ENCODE peak calls at places on chromosomes 1 and 21, in four cellular contexts. One of them, this sample, is unnamed.

GRCh38 chr1:116326486-116326885 is 46.6 kb upstream of the ATP1A1 start:
- DNase-seq in HEK293T: no peak
- DNase-seq in K562: no peak
- DNase-seq in WTC11: no peak
- DNase-seq in this sample: no peak

GRCh38 chr21:29114765-29115164 is 15.7 kb upstream of the MAP3K7CL start:
- DNase-seq in K562: no peak
- DNase-seq in WTC11: no peak
- DNase-seq in HEK293T: peak
- DNase-seq in this sample: no peak

GRCh38 chr1:165408518-165408917 is 36.4 kb downstream of the RXRG start:
- DNase-seq in K562: peak
- DNase-seq in HEK293T: peak
- DNase-seq in WTC11: peak
- DNase-seq in this sample: peak

GRCh38 chr1:3911981-3912808 is 12.1 kb upstream of the C1orf174 start:
- DNase-seq in K562: no peak
- DNase-seq in HEK293T: no peak
- DNase-seq in WTC11: no peak
- DNase-seq in this sample: no peak

GRCh38 chr1:150548632-150549495 is at the start of gene ADAMTSL4:
- DNase-seq in WTC11: peak
- DNase-seq in HEK293T: peak
- DNase-seq in K562: peak
- DNase-seq in this sample: no peak

GRCh38 chr1:110038271-110038670 is 3.8 kb downstream of the STRIP1 start:
- DNase-seq in WTC11: no peak
- DNase-seq in HEK293T: no peak
- DNase-seq in K562: no peak
- DNase-seq in this sample: no peak

GRCh38 chr1:222815367-222815765 is 527 bp downstream of the DISP1 start:
- DNase-seq in K562: peak
- DNase-seq in HEK293T: peak
- DNase-seq in WTC11: no peak
- DNase-seq in this sample: no peak

GRCh38 chr1:25476186-25477097 is 45.7 kb downstream of the MACO1 start:
- DNase-seq in K562: peak
- DNase-seq in WTC11: no peak
- DNase-seq in HEK293T: no peak
- DNase-seq in this sample: no peak

GRCh38 chr1:101235696-101236545 is 898 bp upstream of the S1PR1 start:
- DNase-seq in HEK293T: peak
- DNase-seq in K562: peak
- DNase-seq in WTC11: peak
- DNase-seq in this sample: no peak

GRCh38 chr1:20729990-20730689 is 2.4 kb downstream of the SH2D5 start:
- DNase-seq in HEK293T: no peak
- DNase-seq in WTC11: no peak
- DNase-seq in K562: no peak
- DNase-seq in this sample: no peak

GRCh38 chr1:17475729-17476128 is 36.3 kb upstream of the RCC2 start:
- DNase-seq in WTC11: no peak
- DNase-seq in K562: peak
- DNase-seq in HEK293T: no peak
- DNase-seq in this sample: no peak

GRCh38 chr1:148333875-148334338 is 149.2 kb downstream of the PPIAL4G start:
- DNase-seq in HEK293T: no peak
- DNase-seq in WTC11: no peak
- DNase-seq in K562: no peak
- DNase-seq in this sample: no peak

GRCh38 chr1:2591581-2592261 is 5.1 kb downstream of the PRXL2B start:
- DNase-seq in WTC11: peak
- DNase-seq in HEK293T: no peak
- DNase-seq in K562: no peak
- DNase-seq in this sample: no peak

GRCh38 chr1:205162301-205162700 is 40.5 kb upstream of the RBBP5 start:
- DNase-seq in K562: no peak
- DNase-seq in HEK293T: no peak
- DNase-seq in WTC11: no peak
- DNase-seq in this sample: no peak

GRCh38 chr21:46599251-46599572 is 5.7 kb downstream of the S100B start:
- DNase-seq in K562: peak
- DNase-seq in WTC11: no peak
- DNase-seq in HEK293T: no peak
- DNase-seq in this sample: peak

GRCh38 chr1:61152706-61153105 is 70.3 kb downstream of the NFIA start:
- DNase-seq in WTC11: no peak
- DNase-seq in K562: no peak
- DNase-seq in HEK293T: no peak
- DNase-seq in this sample: peak

DNA sequence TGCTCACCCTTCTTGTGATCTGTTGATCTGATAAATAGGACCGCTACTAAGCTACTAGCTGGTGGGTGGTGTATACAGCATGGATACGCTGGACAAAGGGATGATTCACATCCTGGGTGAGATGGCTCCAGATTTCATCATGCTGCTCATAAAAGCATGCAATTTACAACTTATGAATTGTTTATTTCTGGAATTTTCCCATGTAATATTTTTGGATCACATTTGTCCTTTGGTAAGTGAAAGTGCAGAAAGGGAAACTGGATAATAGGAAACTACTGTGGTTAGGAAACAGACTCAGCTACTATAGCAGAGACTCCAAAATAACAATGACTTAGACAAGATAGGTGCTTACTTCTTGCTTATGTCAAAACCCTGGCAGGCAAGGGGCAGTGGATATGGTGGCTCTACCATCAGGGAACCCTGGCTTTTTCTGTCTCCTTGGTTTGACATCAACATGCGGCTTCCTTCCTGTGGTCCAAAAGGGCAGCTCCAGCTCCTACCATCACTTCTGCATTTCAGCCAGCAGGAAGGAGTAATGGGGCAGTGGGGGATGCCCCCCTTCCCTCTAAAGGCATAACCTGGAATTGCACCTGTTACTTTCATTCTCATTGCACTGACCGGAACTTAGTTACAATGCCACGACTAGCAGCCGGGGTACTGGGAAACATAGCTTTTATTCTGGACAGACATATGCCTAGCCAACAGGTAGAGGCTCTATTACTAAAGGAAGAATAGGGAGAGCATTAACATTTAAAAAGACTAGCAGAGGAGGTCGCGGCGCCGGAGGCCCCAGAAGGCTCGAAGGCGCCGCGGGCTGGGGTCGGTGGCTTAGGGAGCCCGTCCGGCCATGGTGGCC is 13.8 kb upstream of the AK2 start:
- DNase-seq in WTC11: peak
- DNase-seq in K562: peak
- DNase-seq in HEK293T: no peak
- DNase-seq in this sample: peak
- TF ChIP-seq ELF4 in WTC11: no peak
- TF ChIP-seq ELF4 in K562: no peak
- TF ChIP-seq ELF4 in HEK293T: no peak
- TF ChIP-seq ELF4 in this sample: no peak

GRCh38 chr1:154220970-154221814 is 437 bp downstream of the UBAP2L start:
- DNase-seq in WTC11: peak
- DNase-seq in HEK293T: peak
- DNase-seq in K562: peak
- DNase-seq in this sample: no peak
- TF ChIP-seq ELF4 in WTC11: no peak
- TF ChIP-seq ELF4 in HEK293T: no peak
- TF ChIP-seq ELF4 in K562: no peak
- TF ChIP-seq ELF4 in this sample: no peak

DNA sequence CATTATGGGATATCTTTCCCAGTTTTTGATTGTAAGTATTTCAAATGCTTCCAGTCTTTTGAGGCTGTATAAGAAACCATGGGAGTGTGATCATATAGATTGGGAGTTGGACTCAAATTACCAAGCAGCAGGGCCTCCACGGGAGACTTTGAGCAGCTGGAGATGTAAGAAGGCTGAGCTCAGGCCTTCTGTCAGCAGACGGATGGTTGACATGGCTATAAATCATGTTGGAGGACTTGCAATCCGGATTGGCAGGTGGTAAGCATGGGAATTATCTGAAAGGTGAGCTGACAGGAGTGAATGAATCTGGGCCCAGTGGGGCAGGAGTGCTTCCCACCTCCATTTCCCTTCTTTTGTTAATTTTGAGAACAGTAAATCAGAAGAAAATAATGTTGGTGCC is 83.2 kb upstream of the PPM1J start:
- DNase-seq in HEK293T: no peak
- DNase-seq in K562: no peak
- DNase-seq in WTC11: no peak
- DNase-seq in this sample: no peak
- TF ChIP-seq ELF4 in HEK293T: no peak
- TF ChIP-seq ELF4 in K562: no peak
- TF ChIP-seq ELF4 in WTC11: no peak
- TF ChIP-seq ELF4 in this sample: no peak

DNA sequence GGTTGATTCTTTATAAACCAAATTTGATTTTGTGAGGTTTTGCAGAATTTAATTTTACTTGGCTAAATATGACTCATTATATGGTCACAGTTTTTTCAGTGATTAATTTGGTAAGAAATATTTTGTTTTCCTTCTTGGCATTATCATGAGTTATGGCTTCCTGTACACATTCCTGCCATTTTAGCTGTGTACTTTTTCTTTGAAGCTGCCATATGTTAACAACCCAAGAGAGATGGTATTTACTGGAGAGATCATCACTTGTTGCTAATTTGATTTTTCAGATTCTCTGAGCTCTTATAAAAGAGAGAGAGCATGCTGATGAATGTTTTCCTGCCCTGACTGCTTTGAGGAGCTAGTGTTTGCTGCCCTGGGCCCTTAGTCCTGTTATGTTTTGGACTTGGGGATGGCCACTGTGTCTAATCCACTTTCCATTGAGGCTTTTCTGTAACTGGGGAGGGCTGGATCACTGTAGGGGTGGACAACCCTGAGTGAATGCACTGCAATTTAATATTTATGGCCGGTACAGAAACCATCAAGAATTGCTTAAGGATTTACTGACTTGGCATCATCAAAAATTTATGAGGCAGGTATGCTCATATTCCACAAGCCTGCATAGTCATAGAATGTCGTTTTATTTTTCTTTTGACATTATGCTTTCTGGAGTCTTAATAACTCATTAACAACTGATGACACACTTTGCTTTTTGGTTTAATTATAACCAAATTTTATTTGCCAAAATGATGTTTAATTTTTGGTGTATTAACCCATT is 200.9 kb downstream of the DISC1 start:
- DNase-seq in WTC11: no peak
- DNase-seq in HEK293T: no peak
- DNase-seq in K562: no peak
- DNase-seq in this sample: peak
- TF ChIP-seq ELF4 in WTC11: no peak
- TF ChIP-seq ELF4 in HEK293T: no peak
- TF ChIP-seq ELF4 in K562: no peak
- TF ChIP-seq ELF4 in this sample: no peak

GRCh38 chr21:39444406-39445145 is 1.0 kb downstream of the LCA5L start:
- DNase-seq in WTC11: no peak
- DNase-seq in K562: peak
- DNase-seq in HEK293T: no peak
- DNase-seq in this sample: no peak
- TF ChIP-seq ELF4 in WTC11: no peak
- TF ChIP-seq ELF4 in K562: no peak
- TF ChIP-seq ELF4 in HEK293T: no peak
- TF ChIP-seq ELF4 in this sample: no peak

GRCh38 chr1:55720243-55720642 is 505.1 kb upstream of the USP24 start:
- DNase-seq in K562: no peak
- DNase-seq in WTC11: no peak
- DNase-seq in HEK293T: no peak
- DNase-seq in this sample: no peak

GRCh38 chr1:55727010-55727409 is 511.8 kb upstream of the USP24 start:
- DNase-seq in HEK293T: no peak
- DNase-seq in WTC11: no peak
- DNase-seq in K562: no peak
- DNase-seq in this sample: no peak

GRCh38 chr1:55723001-55723400 is 507.8 kb upstream of the USP24 start:
- DNase-seq in HEK293T: no peak
- DNase-seq in K562: no peak
- DNase-seq in WTC11: no peak
- DNase-seq in this sample: no peak

GRCh38 chr1:55724551-55725325 is 509.6 kb upstream of the USP24 start:
- DNase-seq in HEK293T: no peak
- DNase-seq in K562: no peak
- DNase-seq in WTC11: no peak
- DNase-seq in this sample: no peak

DNA sequence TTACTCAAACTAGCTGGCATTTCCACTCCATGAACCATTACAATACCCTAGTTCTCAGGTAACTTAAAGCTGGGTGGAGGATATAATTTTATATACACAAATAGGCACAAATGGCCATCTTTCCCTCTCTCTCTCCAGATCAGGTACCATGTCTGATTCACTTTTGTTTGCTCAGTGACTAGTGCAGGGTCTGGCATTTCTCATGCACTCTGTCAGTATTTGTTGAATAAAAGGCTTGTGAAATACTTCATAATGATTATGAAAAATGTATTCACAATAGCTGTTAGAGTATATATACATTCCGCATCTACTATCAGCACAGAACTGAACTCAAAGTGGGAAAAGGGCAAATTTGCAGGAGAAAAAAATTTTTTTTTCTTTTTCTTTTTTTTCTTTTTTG is 510.2 kb upstream of the USP24 start:
- DNase-seq in K562: no peak
- DNase-seq in WTC11: no peak
- DNase-seq in HEK293T: no peak
- DNase-seq in this sample: no peak
- TF ChIP-seq ELF4 in K562: no peak
- TF ChIP-seq ELF4 in WTC11: no peak
- TF ChIP-seq ELF4 in HEK293T: no peak
- TF ChIP-seq ELF4 in this sample: no peak

GRCh38 chr1:89697397-89697796 is 64.5 kb downstream of the LRRC8C start:
- DNase-seq in HEK293T: no peak
- DNase-seq in K562: no peak
- DNase-seq in WTC11: no peak
- DNase-seq in this sample: no peak
- TF ChIP-seq ELF4 in HEK293T: no peak
- TF ChIP-seq ELF4 in K562: no peak
- TF ChIP-seq ELF4 in WTC11: no peak
- TF ChIP-seq ELF4 in this sample: no peak

DNA sequence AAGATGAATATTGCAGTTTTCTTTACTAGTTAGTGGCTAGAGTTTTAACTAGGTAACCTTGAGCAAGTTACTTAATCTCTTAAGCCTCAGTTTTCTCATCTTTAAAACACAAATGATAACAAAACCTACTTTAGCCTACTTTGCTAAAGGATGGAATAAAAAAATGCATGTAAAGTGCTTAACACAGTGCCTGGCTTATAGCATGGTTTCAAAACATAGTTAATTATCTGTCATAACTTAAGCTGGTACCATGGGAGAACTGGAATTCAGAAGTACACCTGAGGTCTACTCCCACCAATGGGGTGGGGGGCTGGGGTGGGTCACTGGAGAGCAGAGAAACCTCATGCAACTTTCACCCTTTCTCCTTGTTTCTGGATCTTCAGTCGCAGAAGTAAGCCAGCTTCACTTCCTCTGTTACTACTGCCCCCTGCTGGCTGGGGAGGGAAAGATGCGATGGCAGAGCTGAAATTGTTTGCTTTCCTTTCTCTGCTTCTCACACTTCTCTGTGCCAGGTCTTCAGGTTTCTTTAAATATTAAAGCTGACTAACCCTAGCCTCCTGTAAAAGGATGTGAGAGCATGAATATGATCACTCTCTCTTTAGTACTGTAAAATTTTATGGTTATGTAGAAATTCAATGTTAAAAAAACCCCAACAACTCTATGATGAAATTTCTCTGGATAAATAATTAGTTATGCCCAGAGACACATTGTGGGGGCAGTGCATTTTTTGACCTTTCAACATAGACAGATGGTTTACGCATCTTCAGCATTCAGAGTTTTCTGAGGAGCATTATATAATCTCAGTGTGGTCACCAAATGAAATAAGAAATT is 324.2 kb downstream of the HLX start:
- DNase-seq in K562: peak
- DNase-seq in HEK293T: peak
- DNase-seq in WTC11: peak
- DNase-seq in this sample: peak
- TF ChIP-seq ELF4 in K562: no peak
- TF ChIP-seq ELF4 in HEK293T: no peak
- TF ChIP-seq ELF4 in WTC11: no peak
- TF ChIP-seq ELF4 in this sample: no peak

This sample was measured in HepG2.